ENCODE peak calls at places on chromosomes 7 and 10, in six cellular contexts. M, L, P, I, W and C are unnamed samples.
A peak's percentile ranks its signal among the peaks of the same experiment; 100 is the strongest.

GRCh38 chr10:19629559-19629958 is 186.7 kb upstream of the PLXDC2 start:
- DNase-seq in I (peak; percentile 86), W (no peak), P (no peak), M (peak; percentile 50), L (peak; percentile 77), C (peak; percentile 66)

GRCh38 chr10:124231188-124232135 is 138.1 kb upstream of the CHST15 start:
- DNase-seq in M (no peak), I (no peak), L (no peak), W (no peak), P (no peak), C (no peak)

GRCh38 chr10:32054087-32054486 is 2.1 kb downstream of the KIF5B start:
- DNase-seq in M (peak; percentile 79), W (no peak), P (no peak), L (peak; percentile 74), I (no peak), C (peak; percentile 75)

GRCh38 chr7:7553386-7553785 is 13.3 kb upstream of the MIOS start:
- DNase-seq in L (no peak), M (no peak), P (no peak), W (no peak), I (no peak), C (peak; percentile 58)

GRCh38 chr7:96120445-96120844 is 201.5 kb downstream of the SLC25A13 start:
- DNase-seq in L (peak; percentile 79), W (no peak), I (no peak), M (no peak), P (no peak), C (peak; percentile 9)

GRCh38 chr10:33680036-33680435 is 345.6 kb upstream of the NRP1 start:
- DNase-seq in I (no peak), W (no peak), P (no peak), M (no peak), L (no peak), C (no peak)

GRCh38 chr10:113704637-113705343 is 25.1 kb downstream of the CASP7 start:
- DNase-seq in P (peak; percentile 46), I (no peak), W (no peak), M (peak; percentile 43), L (peak; percentile 76), C (peak; percentile 67)

GRCh38 chr10:69406816-69407580 is 9.7 kb downstream of the TACR2 start:
- DNase-seq in M (no peak), I (no peak), L (no peak), P (no peak), W (no peak), C (no peak)

GRCh38 chr7:107463139-107464078 is 6.4 kb upstream of the GPR22 start:
- DNase-seq in M (peak; percentile 64), W (peak; percentile 33), L (peak; percentile 81), I (peak; percentile 59), P (peak; percentile 60), C (peak; percentile 82)

GRCh38 chr10:76764177-76764576 is 873.4 kb downstream of the KCNMA1 start:
- DNase-seq in L (no peak), W (no peak), M (no peak), P (no peak), I (no peak), C (no peak)

GRCh38 chr10:123287594-123288247 is 133.5 kb downstream of the BUB3 start:
- DNase-seq in M (peak; percentile 99), W (peak; percentile 54), I (no peak), L (peak; percentile 7), P (peak; percentile 79), C (peak; percentile 76)

GRCh38 chr7:44172803-44173424 is 16.3 kb downstream of the GCK start:
- DNase-seq in W (no peak), I (no peak), M (peak; percentile 18), L (no peak), P (no peak), C (no peak)

GRCh38 chr7:22173884-22174573 is 182.9 kb downstream of the RAPGEF5 start:
- DNase-seq in M (no peak), I (no peak), W (peak; percentile 19), P (no peak), L (no peak), C (no peak)

GRCh38 chr10:123965973-123966895 is 74.6 kb upstream of the CPXM2 start:
- DNase-seq in W (no peak), M (no peak), L (peak; percentile 46), I (no peak), P (no peak), C (peak; percentile 46)

GRCh38 chr10:132685921-132686680 is 99.8 kb downstream of the NKX6-2 start:
- DNase-seq in L (no peak), M (no peak), P (no peak), W (no peak), I (peak; percentile 66), C (no peak)

GRCh38 chr7:14687777-14688176 is 214.8 kb downstream of the DGKB start:
- DNase-seq in I (no peak), M (peak; percentile 66), L (peak; percentile 56), W (no peak), P (peak; percentile 68), C (no peak)

GRCh38 chr10:14374745-14375445 is 44.2 kb upstream of the FRMD4A start:
- DNase-seq in W (no peak), P (no peak), M (peak; percentile 84), L (no peak), I (no peak), C (no peak)

GRCh38 chr7:96219382-96220130 is 102.3 kb downstream of the SLC25A13 start:
- DNase-seq in I (no peak), M (peak; percentile 76), W (peak; percentile 66), L (peak; percentile 49), P (peak; percentile 44), C (peak; percentile 67)

GRCh38 chr7:67725437-67725836 is 728.8 kb downstream of the TYW1 start:
- DNase-seq in M (no peak), P (no peak), W (no peak), L (peak; percentile 13), I (no peak), C (no peak)

GRCh38 chr10:30847199-30847598 is 184.5 kb downstream of the ZNF438 start:
- DNase-seq in W (no peak), I (no peak), P (no peak), L (no peak), M (no peak), C (no peak)

GRCh38 chr7:7292085-7292484 is 109.7 kb downstream of the C1GALT1 start:
- DNase-seq in L (no peak), I (no peak), M (no peak), W (no peak), P (no peak), C (no peak)

GRCh38 chr10:77297370-77297692 is 340.3 kb downstream of the KCNMA1 start:
- DNase-seq in L (no peak), M (peak; percentile 77), I (no peak), W (no peak), P (no peak), C (peak; percentile 55)

GRCh38 chr7:138654616-138655015 is 46.5 kb downstream of the SVOPL start:
- DNase-seq in L (no peak), M (no peak), I (no peak), W (no peak), P (no peak), C (no peak)

GRCh38 chr10:60230892-60231291 is 158.8 kb downstream of the ANK3 start:
- DNase-seq in M (peak; percentile 67), W (no peak), L (peak; percentile 32), I (no peak), P (no peak), C (peak; percentile 48)

GRCh38 chr7:17085186-17085585 is 203.4 kb upstream of the AGR3 start:
- DNase-seq in L (no peak), W (no peak), P (no peak), I (no peak), M (no peak), C (no peak)

GRCh38 chr10:70829543-70829942 is 13.8 kb downstream of the SGPL1 start:
- DNase-seq in P (no peak), W (no peak), M (no peak), I (no peak), L (no peak), C (no peak)

GRCh38 chr7:116393654-116394053 is 105.9 kb upstream of the CAV2 start:
- DNase-seq in I (no peak), M (no peak), W (no peak), L (peak; percentile 33), P (no peak), C (no peak)

GRCh38 chr7:106392144-106392543 is 107.4 kb upstream of the NAMPT start:
- DNase-seq in W (no peak), L (no peak), I (no peak), M (no peak), P (no peak), C (no peak)

GRCh38 chr7:55018361-55019328 is at the start of gene EGFR:
- DNase-seq in M (peak; percentile 82), I (peak; percentile 96), P (peak; percentile 91), W (no peak), L (peak; percentile 90), C (peak; percentile 89)

GRCh38 chr10:15897282-15897681 is 37.0 kb upstream of the MINDY3 start:
- DNase-seq in W (no peak), L (no peak), P (no peak), M (peak; percentile 44), I (no peak), C (peak; percentile 79)

GRCh38 chr10:36256905-36257304 is 614.8 kb upstream of the FZD8 start:
- DNase-seq in W (no peak), M (peak; percentile 66), L (peak; percentile 84), P (no peak), I (no peak), C (peak; percentile 70)

DNA sequence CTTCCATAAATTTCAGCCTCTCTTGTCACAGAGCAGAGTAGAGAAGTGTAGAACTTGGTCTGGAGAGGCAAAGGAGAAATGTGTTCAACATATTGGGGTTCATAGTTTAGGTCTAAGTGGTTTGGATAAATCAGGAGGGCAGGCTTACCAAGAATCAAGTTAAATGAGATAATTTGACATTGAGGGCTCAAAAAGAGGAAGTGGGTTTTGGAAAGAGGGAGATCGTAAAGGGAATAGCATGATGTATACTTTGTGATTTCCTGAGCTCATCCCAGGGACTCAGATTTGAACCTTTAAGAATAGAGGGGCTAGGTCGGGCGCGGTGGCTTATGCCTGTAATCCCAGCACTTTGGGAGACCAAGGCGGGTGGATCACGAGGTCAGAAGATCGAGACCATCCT is 34.7 kb upstream of the NPY start:
- DNase-seq in L (no peak), I (no peak), W (no peak), M (no peak), P (no peak), C (no peak)
- H3K9me3 ChIP-seq in L (peaks cover 24% of the 10 kb centered on the region), I (peaks cover 2% of the 10 kb centered on the region), W (no peaks in the 10 kb centered on the region), M (no peaks in the 10 kb centered on the region), P (no peaks in the 10 kb centered on the region), C (no peaks in the 10 kb centered on the region)

DNA sequence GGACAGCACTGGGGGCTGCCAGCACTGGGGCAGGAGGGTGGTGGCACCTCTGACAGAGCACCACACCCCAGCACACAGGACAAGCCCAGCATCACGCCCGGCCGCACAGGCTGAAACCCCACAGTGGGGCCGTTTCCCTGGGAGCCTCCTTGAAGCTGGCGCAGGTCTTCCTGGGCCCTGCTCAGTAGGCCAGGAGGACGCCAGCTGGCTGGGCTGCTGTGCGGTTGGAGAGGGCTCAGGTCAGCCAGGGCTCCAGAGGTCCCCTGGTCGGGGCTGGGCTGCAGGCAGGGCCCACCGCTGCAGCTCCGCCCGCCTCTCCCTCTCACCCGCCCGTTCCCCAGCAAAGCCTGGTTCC is 137.3 kb downstream of the TCERG1L start:
- DNase-seq in M (no peak), I (peak; percentile 46), W (no peak), L (no peak), P (no peak), C (no peak)
- H3K9ac ChIP-seq in M (no peak overlapping the region), I (no peak overlapping the region), W (no peak overlapping the region), L (no peak overlapping the region), P (no peak overlapping the region), C (no peak overlapping the region)

GRCh38 chr7:158311791-158312190 is 275.8 kb downstream of the PTPRN2 start:
- DNase-seq in P (no peak), W (no peak), M (no peak), I (no peak), L (no peak), C (no peak)
- H3K9me3 ChIP-seq in P (peaks cover 8% of the 10 kb centered on the region), W (peaks cover 22% of the 10 kb centered on the region), M (peaks cover 2% of the 10 kb centered on the region), I (peaks cover 13% of the 10 kb centered on the region), L (peaks cover 11% of the 10 kb centered on the region), C (no peaks in the 10 kb centered on the region)

GRCh38 chr10:62057872-62058271 is 156.4 kb downstream of the ARID5B start:
- DNase-seq in M (no peak), P (no peak), W (no peak), L (peak; percentile 40), I (no peak), C (no peak)
- H3K9ac ChIP-seq in M (no peak overlapping the region), P (peak overlapping the region; percentile 20), W (no peak overlapping the region), L (peak overlapping the region; percentile 86), I (no peak overlapping the region), C (peak overlapping the region; percentile 27)